ENCODE peak calls at places on chromosomes 16 and 17, in eight cellular contexts. H, E, V, C, I, U, J and S are unnamed samples. For H3K4me1 and H3K9me3, the result is how much of the 10 kb centered on the place peaks cover.

GRCh38 chr17:28598799-28599310 is at the start of gene SPAG5:
- DNase-seq in U (peak), I (peak), E (peak), C (peak), J (peak), V (peak), H (peak), S (peak)

GRCh38 chr16:71723537-71724319 is 773 bp downstream of the PHLPP2 start:
- DNase-seq in J (peak), U (peak), V (peak), C (peak), H (peak), I (peak), E (peak), S (peak)

GRCh38 chr17:9444687-9445086 is 130.9 kb downstream of the STX8 start:
- DNase-seq in I (no peak), V (peak), E (no peak), J (no peak), H (no peak), C (no peak), U (no peak), S (no peak)

GRCh38 chr16:9446471-9447194 is 355.2 kb downstream of the HAPSTR1 start:
- DNase-seq in I (no peak), H (no peak), E (no peak), V (no peak), J (no peak), C (no peak), U (no peak), S (no peak)

GRCh38 chr17:45353047-45353446 is 36.2 kb upstream of the MAP3K14 start:
- DNase-seq in C (no peak), U (peak), E (no peak), I (no peak), V (no peak), J (no peak), H (no peak), S (no peak)

GRCh38 chr17:66466933-66467367 is 164.5 kb downstream of the PRKCA start:
- DNase-seq in E (no peak), I (no peak), C (no peak), J (no peak), H (no peak), V (peak), U (peak), S (peak)

GRCh38 chr16:28607116-28607623 is 2.7 kb downstream of the SULT1A1 start:
- DNase-seq in V (no peak), I (no peak), J (peak), E (no peak), C (no peak), U (peak), H (no peak), S (no peak)

GRCh38 chr16:51753382-51753781 is 602.3 kb upstream of the SALL1 start:
- DNase-seq in C (no peak), H (no peak), I (no peak), E (no peak), J (no peak), V (no peak), U (no peak), S (no peak)

GRCh38 chr17:80082403-80083135 is 18.8 kb upstream of the GAA start:
- DNase-seq in H (peak), V (peak), C (peak), E (peak), I (peak), U (peak), J (peak), S (peak)

GRCh38 chr16:67843343-67843765 is 1.2 kb downstream of the THAP11 start:
- DNase-seq in C (no peak), E (peak), U (no peak), V (no peak), H (no peak), J (no peak), I (peak), S (no peak)

GRCh38 chr16:74748710-74749073 is 25.9 kb downstream of the FA2H start:
- DNase-seq in U (no peak), V (no peak), C (no peak), J (no peak), H (no peak), I (no peak), E (no peak), S (no peak)

GRCh38 chr17:67605259-67605912 is 112.3 kb upstream of the NOL11 start:
- DNase-seq in C (no peak), H (no peak), I (no peak), V (no peak), E (peak), J (no peak), U (no peak), S (no peak)

GRCh38 chr17:82896071-82897000 is 56.5 kb upstream of the ZNF750 start:
- DNase-seq in J (no peak), V (no peak), U (no peak), H (no peak), C (no peak), I (no peak), E (no peak), S (no peak)

GRCh38 chr17:12320286-12320685 is 299.6 kb downstream of the MAP2K4 start:
- DNase-seq in U (no peak), E (no peak), I (no peak), V (no peak), J (no peak), C (no peak), H (no peak), S (no peak)

GRCh38 chr16:64008131-64008530 is 1113.7 kb downstream of the CDH11 start:
- DNase-seq in C (no peak), U (no peak), V (no peak), J (no peak), E (no peak), H (no peak), I (no peak), S (no peak)

GRCh38 chr17:38590988-38591758 is 14.6 kb downstream of the SRCIN1 start:
- DNase-seq in C (no peak), H (no peak), V (peak), I (no peak), E (peak), U (no peak), J (no peak), S (no peak)

GRCh38 chr17:38588775-38589174 is 17.0 kb downstream of the SRCIN1 start:
- DNase-seq in C (no peak), U (no peak), H (no peak), J (no peak), V (no peak), I (no peak), E (no peak), S (no peak)

GRCh38 chr17:38589462-38590114 is 16.2 kb downstream of the SRCIN1 start:
- DNase-seq in C (no peak), I (no peak), U (no peak), H (no peak), J (no peak), E (no peak), V (no peak), S (no peak)

GRCh38 chr17:38592487-38592886 is 13.3 kb downstream of the SRCIN1 start:
- DNase-seq in C (no peak), J (no peak), E (no peak), U (no peak), V (no peak), H (no peak), I (no peak), S (no peak)

GRCh38 chr17:38591759-38592241 is 14.0 kb downstream of the SRCIN1 start:
- DNase-seq in I (no peak), J (no peak), C (no peak), V (no peak), H (no peak), U (no peak), E (peak), S (no peak)
- H3K4me3 ChIP-seq in I (no peak), J (no peak), C (no peak), V (no peak), H (no peak), U (no peak), E (no peak), S (no peak)

GRCh38 chr16:73190688-73191087 is 142.8 kb upstream of the ZFHX3 start:
- DNase-seq in I (no peak), J (no peak), E (no peak), H (no peak), U (no peak), V (no peak), C (no peak), S (no peak)

GRCh38 chr16:73191111-73192046 is 143.5 kb upstream of the ZFHX3 start:
- DNase-seq in I (no peak), J (no peak), U (no peak), C (no peak), E (no peak), H (no peak), V (no peak), S (no peak)

GRCh38 chr16:73189132-73189531 is 141.2 kb upstream of the ZFHX3 start:
- DNase-seq in H (no peak), J (no peak), I (no peak), C (no peak), E (no peak), V (no peak), U (no peak), S (no peak)

GRCh38 chr16:73193464-73193863 is 145.5 kb upstream of the ZFHX3 start:
- DNase-seq in C (no peak), J (no peak), V (no peak), U (no peak), H (no peak), E (no peak), I (no peak), S (no peak)

GRCh38 chr16:73192227-73192894 is 144.4 kb upstream of the ZFHX3 start:
- DNase-seq in C (no peak), U (peak), H (no peak), I (no peak), V (no peak), E (no peak), J (no peak), S (no peak)
- H3K4me1 ChIP-seq in C (under half), U (under half), H (under half), I (under half), V (under half), E (under half), J (under half), S (under half)

DNA sequence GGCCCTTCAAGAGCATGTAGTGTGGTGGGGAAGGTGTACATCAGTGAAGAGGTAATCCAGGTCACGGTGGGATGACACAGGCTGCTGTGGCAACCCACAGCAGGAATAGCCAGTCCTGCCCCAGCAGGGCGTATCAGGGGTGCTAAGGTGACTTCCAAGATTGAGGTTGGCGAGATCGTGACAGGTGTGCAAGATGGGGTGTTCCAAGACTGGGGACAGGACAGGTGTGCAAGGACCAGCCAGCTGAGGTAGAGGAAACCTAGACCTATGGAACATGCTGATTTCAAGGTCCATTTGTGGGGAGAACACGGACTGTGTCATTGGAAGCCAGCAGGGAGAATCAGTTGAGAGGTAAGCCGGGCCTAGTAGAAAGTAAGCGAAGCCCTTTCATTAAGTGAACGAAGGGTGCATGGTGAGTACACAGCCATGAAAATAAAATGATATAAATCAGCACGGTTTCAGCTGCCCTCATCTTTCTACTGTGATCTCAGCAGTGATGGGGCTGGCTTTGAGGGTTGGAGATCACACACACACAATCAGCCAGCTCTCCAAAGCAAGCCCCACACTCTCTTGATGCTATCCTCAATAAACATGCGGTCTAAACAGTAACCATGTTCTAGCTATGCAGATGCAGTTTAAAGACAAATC is 497.0 kb downstream of the WWOX start:
- DNase-seq in V (no peak), H (no peak), J (no peak), I (no peak), U (no peak), C (no peak), E (no peak), S (no peak)
- H3K9me3 ChIP-seq in V (under half), H (under half), J (under half), I (under half), U (under half), C (under half), E (under half), S (under half)

DNA sequence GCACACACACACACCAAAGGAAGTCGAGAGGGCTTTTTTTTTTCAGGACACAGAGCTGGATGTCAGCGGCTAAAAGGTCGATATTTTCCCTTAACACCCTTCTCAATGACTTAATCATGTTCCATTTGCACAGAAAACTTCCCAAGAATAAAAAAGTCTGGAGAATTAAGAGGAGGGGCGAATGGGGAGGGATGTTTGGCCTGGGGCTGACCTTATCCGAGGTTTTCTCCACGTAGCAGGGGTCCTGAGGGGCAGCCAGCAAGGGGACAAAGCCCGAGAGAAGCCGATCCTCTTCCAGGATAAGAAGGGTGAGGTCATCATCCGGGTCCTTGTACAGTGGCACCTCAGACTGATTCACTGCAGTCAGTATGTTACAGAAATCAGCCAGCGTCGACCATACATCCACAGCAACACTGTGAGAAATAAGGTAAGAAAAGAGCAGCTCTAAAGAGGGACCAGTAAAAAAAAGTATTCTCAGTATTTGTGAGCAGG is 117.6 kb downstream of the HIC1 start:
- DNase-seq in J (no peak), E (no peak), C (no peak), H (no peak), U (peak), I (no peak), V (no peak), S (no peak)
- H3K4me3 ChIP-seq in J (peak), E (no peak), C (no peak), H (no peak), U (peak), I (no peak), V (no peak), S (no peak)

GRCh38 chr17:17590883-17591407 is 563 bp downstream of the PEMT start:
- DNase-seq in I (no peak), H (no peak), U (no peak), C (no peak), V (no peak), E (no peak), J (no peak), S (no peak)
- H3K4me1 ChIP-seq in I (under half), H (under half), U (under half), C (under half), V (under half), E (under half), J (under half), S (under half)

DNA sequence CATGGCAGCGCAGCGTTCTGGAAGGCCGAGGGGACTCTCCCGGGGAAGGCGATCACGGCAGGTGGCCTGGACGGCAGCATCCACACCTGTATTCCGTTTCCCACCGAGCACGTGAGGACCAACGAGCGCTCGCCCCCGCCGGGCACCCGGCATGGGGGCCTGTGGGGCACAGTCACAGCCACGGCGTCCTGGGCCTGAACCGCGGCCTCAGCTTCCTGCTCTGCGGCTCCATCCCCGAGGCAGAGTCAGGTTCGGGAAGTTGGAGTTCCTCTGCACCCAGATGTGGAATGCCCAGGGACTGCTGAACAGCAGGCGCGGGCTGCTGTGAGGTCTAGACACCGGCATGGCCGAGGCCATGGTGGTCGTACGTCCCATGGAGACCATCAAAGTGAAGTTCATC is 1713.9 kb downstream of the TP53TG3F start:
- DNase-seq in C (no peak), U (no peak), J (peak), H (no peak), I (no peak), V (no peak), E (no peak), S (no peak)
- H3K9me3 ChIP-seq in C (under half), U (under half), J (under half), H (under half), I (under half), V (half or more), E (under half), S (under half)

DNA sequence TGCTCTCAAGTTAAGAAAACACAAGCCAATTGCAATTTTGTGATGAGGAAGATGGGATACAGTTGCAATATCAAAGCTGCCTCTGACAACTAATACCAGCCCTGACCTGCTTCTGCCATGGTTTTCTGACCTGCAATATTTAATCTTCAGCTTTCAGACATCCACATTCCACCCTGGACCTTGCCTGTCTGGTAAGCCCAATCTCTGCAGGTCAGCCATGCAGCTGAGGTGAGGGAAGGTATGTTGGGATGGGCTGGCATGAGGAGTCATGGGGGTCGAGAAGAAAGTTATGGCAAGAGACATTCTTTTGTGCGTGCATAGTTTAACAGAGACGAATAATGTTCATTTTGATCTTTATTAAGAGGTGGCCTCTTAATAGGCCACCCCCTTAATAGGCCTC is 31.5 kb downstream of the KCNJ16 start:
- DNase-seq in I (no peak), C (no peak), U (no peak), H (no peak), E (no peak), J (no peak), V (no peak), S (no peak)
- H3K4me3 ChIP-seq in I (no peak), C (no peak), U (no peak), H (no peak), E (no peak), J (no peak), V (no peak), S (no peak)

DNA sequence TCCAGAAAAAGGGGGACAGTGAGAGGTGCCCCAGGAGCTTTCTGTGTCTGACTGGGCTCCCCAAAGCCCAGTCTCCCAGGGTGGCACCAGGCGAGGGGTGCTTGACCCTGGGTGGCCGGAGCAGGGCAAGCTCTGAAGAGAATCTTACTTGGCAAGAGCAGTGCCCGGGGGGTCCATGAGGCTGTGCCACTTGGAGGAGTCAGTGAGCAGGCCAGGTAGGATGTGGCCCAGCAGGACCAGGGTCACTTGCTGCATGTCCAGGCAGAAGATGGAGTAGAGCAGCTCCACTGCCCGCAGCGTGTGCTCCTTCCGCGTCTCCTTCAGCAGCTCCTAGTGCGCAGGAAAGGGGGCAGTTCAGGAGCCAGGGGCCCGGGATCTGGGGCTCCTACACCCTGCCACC is 7.3 kb downstream of the CSF3 start:
- DNase-seq in V (no peak), J (no peak), E (no peak), U (no peak), C (no peak), I (no peak), H (no peak), S (no peak)
- H3K4me1 ChIP-seq in V (under half), J (under half), E (under half), U (under half), C (under half), I (under half), H (under half), S (under half)

GRCh38 chr16:855471-855870 is 54.9 kb upstream of the GNG13 start:
- DNase-seq in J (no peak), E (no peak), U (no peak), H (no peak), V (no peak), C (no peak), I (no peak), S (no peak)

GRCh38 chr16:853981-854807 is 53.7 kb upstream of the GNG13 start:
- DNase-seq in U (no peak), E (no peak), J (no peak), I (no peak), V (no peak), C (no peak), H (no peak), S (no peak)

GRCh38 chr16:853306-853705 is 52.8 kb upstream of the GNG13 start:
- DNase-seq in H (no peak), J (no peak), V (no peak), C (no peak), I (no peak), U (no peak), E (no peak), S (no peak)

GRCh38 chr16:856101-856500 is 55.6 kb upstream of the GNG13 start:
- DNase-seq in C (no peak), I (no peak), U (no peak), H (no peak), E (no peak), J (no peak), V (no peak), S (no peak)

DNA sequence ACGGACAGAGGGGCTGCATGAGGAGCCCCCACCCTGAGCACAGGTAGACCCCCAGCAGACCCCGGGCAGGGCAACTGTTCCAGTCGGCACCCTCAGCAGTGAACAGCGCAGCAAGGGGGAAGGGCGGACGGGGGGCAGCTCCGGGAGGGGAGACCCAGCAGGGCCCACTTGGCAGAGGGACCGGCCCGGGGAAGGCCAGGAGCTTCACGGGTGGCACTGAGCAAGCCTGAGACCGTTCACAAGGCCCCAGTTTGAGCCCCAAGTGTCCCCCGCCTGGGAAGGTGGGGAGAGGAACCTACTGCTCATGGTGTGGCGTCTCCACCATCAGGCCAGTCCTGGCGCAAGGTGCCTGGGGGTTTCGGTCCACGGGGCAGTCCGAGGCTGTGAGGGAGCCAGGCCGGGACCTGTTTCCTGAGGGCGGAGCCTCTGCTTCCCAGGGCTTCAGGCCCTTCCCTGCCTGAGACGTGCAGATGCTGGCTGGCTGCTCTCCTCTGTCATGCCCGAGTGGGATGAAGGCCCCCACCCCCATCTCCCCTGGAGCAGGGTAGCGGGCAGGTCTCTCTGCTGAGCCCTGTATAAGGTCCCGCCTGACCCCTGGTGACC is 54.4 kb upstream of the GNG13 start:
- DNase-seq in I (no peak), J (no peak), H (no peak), C (no peak), V (no peak), E (peak), U (no peak), S (no peak)
- H3K9me3 ChIP-seq in I (under half), J (under half), H (under half), C (under half), V (under half), E (under half), U (under half), S (under half)